ENCODE peak calls at places on chromosomes 6 and 20, in four cellular contexts. X, L, W and J are unnamed samples.

GRCh38 chr6:166005401-166005845 is 162.2 kb downstream of the TBXT start:
- DNase-seq in L (no peak), X (no peak), W (no peak), J (no peak)

GRCh38 chr6:946546-946945 is 253.6 kb upstream of the EXOC2 start:
- DNase-seq in L (no peak), X (no peak), W (no peak), J (no peak)

GRCh38 chr6:4973972-4974885 is 29.6 kb downstream of the RPP40 start:
- DNase-seq in L (no peak), X (no peak), W (peak), J (peak)

GRCh38 chr20:54345301-54345724 is 130.1 kb upstream of the DOK5 start:
- DNase-seq in W (no peak), L (peak), X (no peak), J (no peak)

GRCh38 chr20:25856256-25856884 is 159.7 kb upstream of the ZNF337 start:
- DNase-seq in L (no peak), W (no peak), X (no peak), J (no peak)

GRCh38 chr6:129766959-129767728 is 57.2 kb upstream of the ARHGAP18 start:
- DNase-seq in X (no peak), W (peak), L (no peak), J (peak)

GRCh38 chr6:42140756-42141602 is 1.4 kb downstream of the C6orf132 start:
- DNase-seq in L (no peak), X (no peak), W (no peak), J (peak)

GRCh38 chr20:48898210-48898609 is 23.3 kb upstream of the ARFGEF2 start:
- DNase-seq in W (no peak), L (no peak), X (no peak), J (no peak)

GRCh38 chr6:22353036-22353560 is 56.3 kb upstream of the PRL start:
- DNase-seq in X (no peak), L (no peak), W (no peak), J (no peak)

GRCh38 chr6:150667977-150668716 is 68.5 kb downstream of the PLEKHG1 start:
- DNase-seq in L (peak), X (peak), W (no peak), J (no peak)

GRCh38 chr20:38094373-38094775 is 60.8 kb downstream of the RPRD1B start:
- DNase-seq in L (no peak), W (peak), X (peak), J (no peak)

GRCh38 chr6:98498891-98499290 is 335.5 kb upstream of the POU3F2 start:
- DNase-seq in L (no peak), X (no peak), W (no peak), J (no peak)

GRCh38 chr6:111673086-111673485 is 67.4 kb upstream of the TRAF3IP2 start:
- DNase-seq in W (no peak), X (no peak), L (no peak), J (no peak)

GRCh38 chr20:57663241-57663640 is 43.0 kb upstream of the ZBP1 start:
- DNase-seq in X (no peak), L (no peak), W (no peak), J (peak)

GRCh38 chr20:61372151-61373054 is 120.3 kb downstream of the CDH4 start:
- DNase-seq in X (no peak), W (no peak), L (no peak), J (no peak)

GRCh38 chr6:149464411-149464810 is 20.4 kb downstream of the ZC3H12D start:
- DNase-seq in L (no peak), X (no peak), W (no peak), J (no peak)

GRCh38 chr6:23823421-23823820 is 302.6 kb upstream of the NRSN1 start:
- DNase-seq in X (peak), W (no peak), L (no peak), J (no peak)

GRCh38 chr20:24470782-24471582 is 1.6 kb downstream of the SYNDIG1 start:
- DNase-seq in L (no peak), X (no peak), W (no peak), J (no peak)

GRCh38 chr20:17878912-17879602 is 89.5 kb downstream of the SNX5 start:
- DNase-seq in W (no peak), L (no peak), X (no peak), J (no peak)

GRCh38 chr6:21115111-21115510 is 478.4 kb upstream of the SOX4 start:
- DNase-seq in L (no peak), W (no peak), X (peak), J (peak)

GRCh38 chr20:55067158-55067825 is 591.9 kb downstream of the DOK5 start:
- DNase-seq in W (no peak), X (no peak), L (no peak), J (no peak)

GRCh38 chr6:36829919-36830544 is 9.2 kb downstream of the CPNE5 start:
- DNase-seq in W (no peak), L (no peak), X (peak), J (no peak)

GRCh38 chr6:36346486-36346885 is 9.8 kb upstream of the BNIP5 start:
- DNase-seq in L (no peak), W (no peak), X (no peak), J (no peak)

GRCh38 chr20:21436186-21436585 is 38.9 kb upstream of the NKX2-4 start:
- DNase-seq in W (no peak), X (peak), L (peak), J (no peak)

GRCh38 chr6:44102527-44102926 is 24.7 kb downstream of the MRPL14 start:
- DNase-seq in X (no peak), L (no peak), W (no peak), J (no peak)

GRCh38 chr20:24840121-24840713 is 108.9 kb upstream of the CST7 start:
- DNase-seq in X (no peak), W (no peak), L (no peak), J (no peak)

GRCh38 chr20:61597996-61598395 is 345.9 kb downstream of the CDH4 start:
- DNase-seq in W (no peak), L (no peak), X (no peak), J (no peak)

GRCh38 chr6:101663099-101663498 is 269.6 kb downstream of the GRIK2 start:
- DNase-seq in X (no peak), W (no peak), L (no peak), J (no peak)

GRCh38 chr6:43809417-43810305 is 39.6 kb downstream of the VEGFA start:
- DNase-seq in L (no peak), X (peak), W (peak), J (no peak)

GRCh38 chr6:170025341-170026271 is 265.3 kb downstream of the DLL1 start:
- DNase-seq in L (no peak), W (no peak), X (no peak), J (no peak)

GRCh38 chr6:159217595-159218275 is 48.5 kb downstream of the FNDC1 start:
- DNase-seq in L (peak), X (peak), W (peak), J (peak)

GRCh38 chr6:141562181-141562800 is 570.4 kb upstream of the GJE1 start:
- DNase-seq in L (no peak), W (peak), X (no peak), J (peak)

GRCh38 chr6:95593025-95593424 is 15.7 kb downstream of the MANEA start:
- DNase-seq in L (no peak), W (no peak), X (peak), J (no peak)

GRCh38 chr20:56285496-56285895 is 37.0 kb downstream of the MC3R start:
- DNase-seq in X (no peak), L (no peak), W (no peak), J (no peak)

GRCh38 chr6:139446104-139446715 is 71.8 kb upstream of the CITED2 start:
- DNase-seq in X (no peak), L (no peak), W (no peak), J (no peak)

GRCh38 chr6:48315051-48315719 is 204.2 kb upstream of the PTCHD4 start:
- DNase-seq in X (no peak), L (no peak), W (no peak), J (no peak)

DNA sequence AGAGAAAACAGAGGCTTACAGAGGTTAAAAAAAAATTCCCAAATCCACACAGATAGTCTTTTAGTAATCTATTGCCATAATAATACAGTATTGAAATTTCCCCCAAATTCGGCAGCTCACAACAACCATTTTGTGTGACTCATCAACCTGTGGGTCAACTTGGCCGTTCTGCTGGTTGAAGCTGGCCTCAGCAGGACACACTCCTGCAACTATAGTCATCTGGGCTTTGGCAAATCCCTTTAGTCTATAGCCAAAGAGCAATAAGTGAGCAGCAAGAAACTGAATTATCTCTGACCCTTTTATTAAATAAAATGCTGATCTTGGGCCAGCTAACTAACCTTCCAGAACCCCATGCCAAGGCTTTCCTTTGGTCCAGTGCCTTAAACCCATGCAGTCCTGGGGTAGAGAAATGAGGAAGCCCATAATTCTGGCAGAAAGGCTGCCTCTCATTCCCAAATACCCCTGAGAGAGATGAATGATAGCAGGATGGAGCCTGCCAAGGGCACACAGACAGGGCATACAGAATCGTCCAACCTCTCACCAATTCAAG is 17.2 kb upstream of the SNAP25 start:
- DNase-seq in W (no peak), X (no peak), L (no peak), J (no peak)
- TF ChIP-seq ELF1 in W (no peak), X (no peak), L (no peak), J (no peak)

GRCh38 chr6:34025112-34025807 is 120.6 kb downstream of the GRM4 start:
- DNase-seq in L (no peak), W (no peak), X (no peak), J (peak)
- TF ChIP-seq ELF1 in L (no peak), W (no peak), X (no peak), J (no peak)

DNA sequence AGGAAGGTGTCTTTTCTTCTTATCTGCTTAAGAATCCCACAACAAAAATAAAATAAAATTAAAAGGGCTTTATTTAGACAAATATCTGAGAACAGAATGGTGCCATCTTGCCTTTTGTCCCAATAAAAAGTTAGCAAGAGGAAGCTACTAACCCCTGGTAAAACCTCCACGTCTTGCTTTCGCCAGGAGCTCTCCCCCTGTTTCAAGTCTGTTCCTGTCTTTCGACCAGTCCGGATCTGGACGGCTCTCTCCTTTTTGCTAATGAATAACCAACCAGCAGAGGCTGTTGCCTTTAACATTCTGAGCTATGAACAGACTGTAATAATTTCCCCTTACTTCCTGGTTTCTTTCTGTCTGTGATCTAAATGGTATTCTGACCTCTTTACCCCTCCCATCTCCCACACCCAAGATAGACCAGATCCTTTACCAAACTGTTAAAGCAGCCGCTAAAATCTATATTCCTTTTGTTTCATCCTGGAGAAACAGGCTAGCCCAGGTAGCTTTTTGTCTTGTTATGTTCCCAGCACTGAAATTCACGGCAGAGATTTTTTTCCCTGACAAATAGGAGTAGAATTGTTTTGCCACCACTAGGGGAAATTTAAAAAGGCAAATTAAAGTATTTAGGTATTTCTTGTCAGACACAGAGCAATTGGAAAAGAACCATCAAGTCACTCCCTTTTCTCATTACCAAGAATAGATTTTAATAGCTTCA is at the start of gene FRK:
- DNase-seq in X (peak), L (peak), W (no peak), J (no peak)
- TF ChIP-seq ELF1 in X (peak), L (peak), W (peak), J (no peak)

DNA sequence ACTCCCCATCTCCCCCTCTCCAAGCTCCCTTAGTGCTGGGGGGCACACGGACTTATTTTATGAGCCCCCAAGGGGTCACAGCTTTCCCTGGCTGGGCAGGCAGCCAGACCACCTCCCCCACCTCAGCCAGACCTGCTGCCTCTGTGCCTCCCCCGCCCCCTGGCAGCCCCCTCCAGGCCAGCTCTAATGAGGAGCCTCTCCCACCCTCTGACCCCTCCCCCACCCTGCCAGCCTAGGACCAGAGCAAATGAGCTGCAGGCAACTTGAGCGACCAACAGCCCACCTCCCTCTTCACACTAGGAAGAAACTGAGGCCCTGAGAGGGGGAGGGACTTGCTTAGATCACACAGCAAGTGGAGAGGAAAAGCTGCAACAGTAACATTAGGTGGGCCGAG is 1.9 kb downstream of the GDF5 start:
- DNase-seq in L (no peak), X (no peak), W (no peak), J (no peak)
- TF ChIP-seq ELF1 in L (no peak), X (no peak), W (no peak), J (no peak)

GRCh38 chr6:11473008-11473740 is 64.4 kb upstream of the TMEM170B start:
- DNase-seq in X (no peak), W (no peak), L (no peak), J (no peak)

GRCh38 chr6:11462742-11463414 is 74.7 kb upstream of the TMEM170B start:
- DNase-seq in W (no peak), L (no peak), X (peak), J (no peak)

GRCh38 chr6:11469684-11470083 is 67.9 kb upstream of the TMEM170B start:
- DNase-seq in W (no peak), L (no peak), X (no peak), J (no peak)

GRCh38 chr6:11471261-11471660 is 66.3 kb upstream of the TMEM170B start:
- DNase-seq in W (no peak), X (no peak), L (no peak), J (no peak)

DNA sequence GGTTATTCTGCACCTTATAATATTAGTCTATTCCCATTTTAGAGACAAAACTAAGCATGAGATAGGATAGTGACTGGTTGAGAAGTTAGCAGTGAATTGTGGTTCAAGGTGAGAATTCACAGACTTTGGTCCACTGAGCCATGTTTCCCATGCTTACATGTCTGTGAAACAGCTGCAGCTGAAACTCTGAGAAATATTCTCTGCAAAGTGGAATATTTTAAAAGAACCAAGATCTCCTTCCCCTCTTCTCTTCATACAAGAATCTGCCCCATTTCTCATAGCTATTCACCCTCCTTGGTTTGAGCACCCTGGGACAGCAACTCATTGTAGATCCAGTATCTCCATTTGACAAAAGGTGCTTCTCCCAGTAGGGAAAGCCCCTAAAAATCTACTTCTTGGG is 70.2 kb upstream of the TMEM170B start:
- DNase-seq in L (no peak), X (no peak), W (no peak), J (no peak)
- TF ChIP-seq ELF1 in L (no peak), X (no peak), W (no peak), J (no peak)

GRCh38 chr6:120938164-120938875 is 396.0 kb downstream of the TBC1D32 start:
- DNase-seq in X (no peak), L (no peak), W (no peak), J (no peak)

GRCh38 chr6:120938876-120939231 is 395.4 kb downstream of the TBC1D32 start:
- DNase-seq in L (no peak), W (no peak), X (no peak), J (no peak)

GRCh38 chr6:120935908-120936307 is 398.4 kb downstream of the TBC1D32 start:
- DNase-seq in X (no peak), W (no peak), L (no peak), J (no peak)

GRCh38 chr6:120935007-120935406 is 399.3 kb downstream of the TBC1D32 start:
- DNase-seq in W (no peak), X (no peak), L (no peak), J (no peak)
- TF ChIP-seq ELF1 in W (no peak), X (no peak), L (no peak), J (no peak)

GRCh38 chr6:162056745-162057144 is 670.8 kb downstream of the PRKN start:
- DNase-seq in X (peak), W (no peak), L (no peak), J (no peak)

GRCh38 chr6:162053084-162053483 is 674.5 kb downstream of the PRKN start:
- DNase-seq in L (no peak), X (no peak), W (no peak), J (no peak)

GRCh38 chr6:162058281-162058875 is 669.2 kb downstream of the PRKN start:
- DNase-seq in L (peak), W (no peak), X (peak), J (no peak)

GRCh38 chr6:162056061-162056460 is 671.5 kb downstream of the PRKN start:
- DNase-seq in X (no peak), W (no peak), L (no peak), J (no peak)

GRCh38 chr6:162055365-162055764 is 672.2 kb downstream of the PRKN start:
- DNase-seq in X (no peak), L (no peak), W (no peak), J (no peak)
- TF ChIP-seq ELF1 in X (no peak), L (no peak), W (no peak), J (no peak)

GRCh38 chr6:153143200-153143599 is 12.1 kb upstream of the RGS17 start:
- DNase-seq in L (no peak), X (no peak), W (no peak), J (no peak)

GRCh38 chr6:153140299-153140698 is 9.2 kb upstream of the RGS17 start:
- DNase-seq in W (no peak), L (no peak), X (no peak), J (peak)

GRCh38 chr6:153150400-153150766 is 19.3 kb upstream of the RGS17 start:
- DNase-seq in X (no peak), L (no peak), W (no peak), J (no peak)

GRCh38 chr6:153146413-153146812 is 15.3 kb upstream of the RGS17 start:
- DNase-seq in X (no peak), L (no peak), W (no peak), J (no peak)

DNA sequence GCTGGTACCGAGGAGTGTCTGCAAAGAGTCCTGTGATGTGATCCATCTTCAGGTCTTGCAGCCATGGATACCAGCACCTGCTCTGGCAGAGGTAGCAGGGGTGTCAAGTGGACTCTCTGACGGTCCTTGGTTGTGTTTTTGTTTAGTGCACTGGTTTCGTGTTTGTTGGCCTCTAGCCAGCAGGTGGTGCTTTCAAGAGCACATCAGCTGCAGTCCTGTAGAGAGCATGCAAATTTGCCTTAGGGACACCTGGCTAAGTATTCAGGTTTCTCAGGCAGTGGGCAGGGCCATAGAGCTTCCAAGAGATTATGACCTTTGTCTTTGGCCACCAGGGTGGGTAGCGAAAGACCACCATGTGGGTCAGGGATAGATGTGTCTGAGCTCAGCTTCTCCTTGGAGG is 14.5 kb upstream of the RGS17 start:
- DNase-seq in L (no peak), W (no peak), X (no peak), J (no peak)
- TF ChIP-seq ELF1 in L (no peak), W (no peak), X (no peak), J (no peak)

GRCh38 chr20:16518068-16518783 is 55.0 kb downstream of the KIF16B start:
- DNase-seq in X (peak), L (peak), W (peak), J (peak)
- TF ChIP-seq ELF1 in X (no peak), L (no peak), W (no peak), J (no peak)

GRCh38 chr20:8640461-8640860 is 428.4 kb upstream of the PLCB4 start:
- DNase-seq in X (no peak), W (no peak), L (no peak), J (no peak)

GRCh38 chr20:8642247-8642646 is 426.6 kb upstream of the PLCB4 start:
- DNase-seq in X (no peak), W (no peak), L (no peak), J (no peak)

GRCh38 chr20:8635837-8636236 is 433.1 kb upstream of the PLCB4 start:
- DNase-seq in X (no peak), L (no peak), W (no peak), J (no peak)

GRCh38 chr20:8635048-8635572 is 433.8 kb upstream of the PLCB4 start:
- DNase-seq in W (no peak), L (no peak), X (no peak), J (no peak)

GRCh38 chr20:8639112-8639778 is 429.6 kb upstream of the PLCB4 start:
- DNase-seq in W (no peak), L (no peak), X (no peak), J (peak)
- TF ChIP-seq ELF1 in W (no peak), L (no peak), X (no peak), J (no peak)